ENCODE peak calls at places on chromosomes 16 and 17, in ten cellular contexts. One of them, this sample, is unnamed.

GRCh38 chr17:36703860-36704266 is 102.5 kb downstream of the MRM1 start:
- DNase-seq in stimulated activated CD4-positive, alpha-beta T cell treated with anti-CD3 and anti-CD28 coated beads, TNF-alpha, amount 100 ng/mL, for 48 hours: peak; percentile 51
- DNase-seq in neural crest cell: peak; percentile 74
- DNase-seq in thoracic aorta: no peak
- DNase-seq in cerebellar nuclear complex: peak; percentile 27
- DNase-seq in NCI-H524 treated with DMSO at 0.1 percent for 48 hours: no peak
- DNase-seq in AG04449: no peak
- DNase-seq in posterior cingulate gyrus: no peak
- DNase-seq in fibroblast of mammary gland: peak; percentile 10
- DNase-seq in substantia nigra: no peak
- DNase-seq in this sample: no peak

GRCh38 chr16:15961557-15962205 is 12.3 kb downstream of the ABCC1 start:
- DNase-seq in NCI-H524 treated with DMSO at 0.1 percent for 48 hours: no peak
- DNase-seq in neural crest cell: no peak
- DNase-seq in stimulated activated CD4-positive, alpha-beta T cell treated with anti-CD3 and anti-CD28 coated beads, TNF-alpha, amount 100 ng/mL, for 48 hours: no peak
- DNase-seq in thoracic aorta: no peak
- DNase-seq in fibroblast of mammary gland: no peak
- DNase-seq in cerebellar nuclear complex: no peak
- DNase-seq in AG04449: no peak
- DNase-seq in posterior cingulate gyrus: no peak
- DNase-seq in substantia nigra: no peak
- DNase-seq in this sample: no peak

GRCh38 chr17:73166731-73167581 is 2.1 kb downstream of the SSTR2 start:
- DNase-seq in neural crest cell: no peak
- DNase-seq in posterior cingulate gyrus: no peak
- DNase-seq in AG04449: no peak
- DNase-seq in substantia nigra: no peak
- DNase-seq in cerebellar nuclear complex: no peak
- DNase-seq in thoracic aorta: no peak
- DNase-seq in fibroblast of mammary gland: no peak
- DNase-seq in NCI-H524 treated with DMSO at 0.1 percent for 48 hours: peak; percentile 80
- DNase-seq in stimulated activated CD4-positive, alpha-beta T cell treated with anti-CD3 and anti-CD28 coated beads, TNF-alpha, amount 100 ng/mL, for 48 hours: no peak
- DNase-seq in this sample: no peak

GRCh38 chr17:60451965-60452364 is 29.7 kb downstream of the CHCT1 start:
- DNase-seq in fibroblast of mammary gland: no peak
- DNase-seq in AG04449: no peak
- DNase-seq in neural crest cell: no peak
- DNase-seq in substantia nigra: no peak
- DNase-seq in thoracic aorta: no peak
- DNase-seq in posterior cingulate gyrus: no peak
- DNase-seq in NCI-H524 treated with DMSO at 0.1 percent for 48 hours: no peak
- DNase-seq in stimulated activated CD4-positive, alpha-beta T cell treated with anti-CD3 and anti-CD28 coated beads, TNF-alpha, amount 100 ng/mL, for 48 hours: no peak
- DNase-seq in cerebellar nuclear complex: no peak
- DNase-seq in this sample: no peak

GRCh38 chr16:49754495-49755290 is 101.2 kb downstream of the ZNF423 start:
- DNase-seq in posterior cingulate gyrus: no peak
- DNase-seq in NCI-H524 treated with DMSO at 0.1 percent for 48 hours: no peak
- DNase-seq in stimulated activated CD4-positive, alpha-beta T cell treated with anti-CD3 and anti-CD28 coated beads, TNF-alpha, amount 100 ng/mL, for 48 hours: no peak
- DNase-seq in fibroblast of mammary gland: no peak
- DNase-seq in thoracic aorta: no peak
- DNase-seq in substantia nigra: no peak
- DNase-seq in AG04449: no peak
- DNase-seq in neural crest cell: no peak
- DNase-seq in cerebellar nuclear complex: no peak
- DNase-seq in this sample: no peak

GRCh38 chr16:51952500-51952899 is 594.4 kb downstream of the TOX3 start:
- DNase-seq in AG04449: no peak
- DNase-seq in thoracic aorta: no peak
- DNase-seq in neural crest cell: no peak
- DNase-seq in posterior cingulate gyrus: no peak
- DNase-seq in stimulated activated CD4-positive, alpha-beta T cell treated with anti-CD3 and anti-CD28 coated beads, TNF-alpha, amount 100 ng/mL, for 48 hours: no peak
- DNase-seq in cerebellar nuclear complex: no peak
- DNase-seq in NCI-H524 treated with DMSO at 0.1 percent for 48 hours: no peak
- DNase-seq in substantia nigra: no peak
- DNase-seq in fibroblast of mammary gland: no peak
- DNase-seq in this sample: no peak

GRCh38 chr16:82655315-82655714 is 28.5 kb downstream of the CDH13 start:
- DNase-seq in NCI-H524 treated with DMSO at 0.1 percent for 48 hours: no peak
- DNase-seq in posterior cingulate gyrus: no peak
- DNase-seq in thoracic aorta: no peak
- DNase-seq in stimulated activated CD4-positive, alpha-beta T cell treated with anti-CD3 and anti-CD28 coated beads, TNF-alpha, amount 100 ng/mL, for 48 hours: peak; percentile 31
- DNase-seq in substantia nigra: no peak
- DNase-seq in cerebellar nuclear complex: no peak
- DNase-seq in fibroblast of mammary gland: peak; percentile 79
- DNase-seq in AG04449: peak; percentile 77
- DNase-seq in neural crest cell: no peak
- DNase-seq in this sample: no peak

GRCh38 chr17:40555296-40556190 is 9.7 kb downstream of the CCR7 start:
- DNase-seq in NCI-H524 treated with DMSO at 0.1 percent for 48 hours: no peak
- DNase-seq in fibroblast of mammary gland: no peak
- DNase-seq in thoracic aorta: no peak
- DNase-seq in posterior cingulate gyrus: no peak
- DNase-seq in substantia nigra: no peak
- DNase-seq in AG04449: no peak
- DNase-seq in stimulated activated CD4-positive, alpha-beta T cell treated with anti-CD3 and anti-CD28 coated beads, TNF-alpha, amount 100 ng/mL, for 48 hours: no peak
- DNase-seq in cerebellar nuclear complex: no peak
- DNase-seq in neural crest cell: no peak
- DNase-seq in this sample: no peak

GRCh38 chr17:76195281-76196096 is 44.8 kb downstream of the RNF157 start:
- DNase-seq in AG04449: no peak
- DNase-seq in substantia nigra: no peak
- DNase-seq in thoracic aorta: no peak
- DNase-seq in NCI-H524 treated with DMSO at 0.1 percent for 48 hours: no peak
- DNase-seq in posterior cingulate gyrus: no peak
- DNase-seq in fibroblast of mammary gland: no peak
- DNase-seq in cerebellar nuclear complex: no peak
- DNase-seq in neural crest cell: no peak
- DNase-seq in stimulated activated CD4-positive, alpha-beta T cell treated with anti-CD3 and anti-CD28 coated beads, TNF-alpha, amount 100 ng/mL, for 48 hours: no peak
- DNase-seq in this sample: no peak

GRCh38 chr16:87025681-87026080 is 291.5 kb downstream of the C16orf95 start:
- DNase-seq in cerebellar nuclear complex: no peak
- DNase-seq in stimulated activated CD4-positive, alpha-beta T cell treated with anti-CD3 and anti-CD28 coated beads, TNF-alpha, amount 100 ng/mL, for 48 hours: no peak
- DNase-seq in NCI-H524 treated with DMSO at 0.1 percent for 48 hours: no peak
- DNase-seq in posterior cingulate gyrus: no peak
- DNase-seq in thoracic aorta: no peak
- DNase-seq in AG04449: no peak
- DNase-seq in substantia nigra: no peak
- DNase-seq in fibroblast of mammary gland: no peak
- DNase-seq in neural crest cell: no peak
- DNase-seq in this sample: no peak

GRCh38 chr17:40442392-40443195 is 656 bp upstream of the IGFBP4 start:
- DNase-seq in neural crest cell: no peak
- DNase-seq in NCI-H524 treated with DMSO at 0.1 percent for 48 hours: no peak
- DNase-seq in AG04449: no peak
- DNase-seq in cerebellar nuclear complex: no peak
- DNase-seq in fibroblast of mammary gland: peak; percentile 71
- DNase-seq in substantia nigra: no peak
- DNase-seq in thoracic aorta: no peak
- DNase-seq in stimulated activated CD4-positive, alpha-beta T cell treated with anti-CD3 and anti-CD28 coated beads, TNF-alpha, amount 100 ng/mL, for 48 hours: no peak
- DNase-seq in posterior cingulate gyrus: no peak
- DNase-seq in this sample: no peak

GRCh38 chr16:28038401-28038800 is 25.1 kb downstream of the GSG1L start:
- DNase-seq in posterior cingulate gyrus: no peak
- DNase-seq in AG04449: no peak
- DNase-seq in substantia nigra: no peak
- DNase-seq in neural crest cell: no peak
- DNase-seq in NCI-H524 treated with DMSO at 0.1 percent for 48 hours: no peak
- DNase-seq in cerebellar nuclear complex: no peak
- DNase-seq in fibroblast of mammary gland: no peak
- DNase-seq in thoracic aorta: no peak
- DNase-seq in stimulated activated CD4-positive, alpha-beta T cell treated with anti-CD3 and anti-CD28 coated beads, TNF-alpha, amount 100 ng/mL, for 48 hours: no peak
- DNase-seq in this sample: no peak

GRCh38 chr17:50699410-50699809 is 8.3 kb downstream of the ANKRD40 start:
- DNase-seq in cerebellar nuclear complex: no peak
- DNase-seq in thoracic aorta: no peak
- DNase-seq in AG04449: no peak
- DNase-seq in substantia nigra: no peak
- DNase-seq in neural crest cell: no peak
- DNase-seq in posterior cingulate gyrus: no peak
- DNase-seq in stimulated activated CD4-positive, alpha-beta T cell treated with anti-CD3 and anti-CD28 coated beads, TNF-alpha, amount 100 ng/mL, for 48 hours: no peak
- DNase-seq in fibroblast of mammary gland: no peak
- DNase-seq in NCI-H524 treated with DMSO at 0.1 percent for 48 hours: no peak
- DNase-seq in this sample: no peak

GRCh38 chr16:28180660-28181556 is 30.9 kb downstream of the XPO6 start:
- DNase-seq in AG04449: peak; percentile 42
- DNase-seq in posterior cingulate gyrus: no peak
- DNase-seq in stimulated activated CD4-positive, alpha-beta T cell treated with anti-CD3 and anti-CD28 coated beads, TNF-alpha, amount 100 ng/mL, for 48 hours: no peak
- DNase-seq in NCI-H524 treated with DMSO at 0.1 percent for 48 hours: no peak
- DNase-seq in neural crest cell: no peak
- DNase-seq in substantia nigra: no peak
- DNase-seq in thoracic aorta: no peak
- DNase-seq in fibroblast of mammary gland: no peak
- DNase-seq in cerebellar nuclear complex: no peak
- DNase-seq in this sample: no peak

GRCh38 chr16:53123753-53124152 is 69.0 kb downstream of the CHD9 start:
- DNase-seq in thoracic aorta: no peak
- DNase-seq in NCI-H524 treated with DMSO at 0.1 percent for 48 hours: no peak
- DNase-seq in fibroblast of mammary gland: peak; percentile 72
- DNase-seq in stimulated activated CD4-positive, alpha-beta T cell treated with anti-CD3 and anti-CD28 coated beads, TNF-alpha, amount 100 ng/mL, for 48 hours: no peak
- DNase-seq in cerebellar nuclear complex: no peak
- DNase-seq in substantia nigra: no peak
- DNase-seq in AG04449: no peak
- DNase-seq in posterior cingulate gyrus: no peak
- DNase-seq in neural crest cell: no peak
- DNase-seq in this sample: no peak

GRCh38 chr17:32914181-32914580 is 13.8 kb upstream of the TMEM98 start:
- DNase-seq in cerebellar nuclear complex: no peak
- DNase-seq in NCI-H524 treated with DMSO at 0.1 percent for 48 hours: no peak
- DNase-seq in fibroblast of mammary gland: no peak
- DNase-seq in substantia nigra: no peak
- DNase-seq in stimulated activated CD4-positive, alpha-beta T cell treated with anti-CD3 and anti-CD28 coated beads, TNF-alpha, amount 100 ng/mL, for 48 hours: no peak
- DNase-seq in neural crest cell: no peak
- DNase-seq in posterior cingulate gyrus: no peak
- DNase-seq in thoracic aorta: no peak
- DNase-seq in AG04449: no peak
- DNase-seq in this sample: no peak

GRCh38 chr17:39598047-39598481 is 9.7 kb downstream of the NEUROD2 start:
- DNase-seq in substantia nigra: no peak
- DNase-seq in thoracic aorta: no peak
- DNase-seq in posterior cingulate gyrus: no peak
- DNase-seq in stimulated activated CD4-positive, alpha-beta T cell treated with anti-CD3 and anti-CD28 coated beads, TNF-alpha, amount 100 ng/mL, for 48 hours: no peak
- DNase-seq in AG04449: no peak
- DNase-seq in neural crest cell: no peak
- DNase-seq in NCI-H524 treated with DMSO at 0.1 percent for 48 hours: no peak
- DNase-seq in fibroblast of mammary gland: no peak
- DNase-seq in cerebellar nuclear complex: no peak
- DNase-seq in this sample: no peak

GRCh38 chr16:85284138-85284897 is 172.0 kb upstream of the CIBAR2 start:
- DNase-seq in NCI-H524 treated with DMSO at 0.1 percent for 48 hours: peak; percentile 92
- DNase-seq in posterior cingulate gyrus: no peak
- DNase-seq in AG04449: no peak
- DNase-seq in thoracic aorta: no peak
- DNase-seq in stimulated activated CD4-positive, alpha-beta T cell treated with anti-CD3 and anti-CD28 coated beads, TNF-alpha, amount 100 ng/mL, for 48 hours: no peak
- DNase-seq in neural crest cell: peak; percentile 37
- DNase-seq in cerebellar nuclear complex: peak; percentile 45
- DNase-seq in fibroblast of mammary gland: no peak
- DNase-seq in substantia nigra: no peak
- DNase-seq in this sample: no peak

This sample was measured in HS-5.